ENCODE peak calls at places on chromosome 15, in nine cellular contexts. D, I, S, Z, U, X, M, Q and E are unnamed samples.

GRCh38 chr15:84919268-84919667 is 34.8 kb downstream of the SLC28A1 start:
- DNase-seq in D (no peak), I (no peak), S (no peak), Z (no peak), U (no peak), X (no peak), M (no peak), Q (no peak), E (no peak)

GRCh38 chr15:59251001-59251845 is 44.6 kb downstream of the LDHAL6B start:
- DNase-seq in D (no peak), I (no peak), S (no peak), Z (no peak), U (no peak), X (peak; percentile 52), M (no peak), Q (no peak), E (no peak)

GRCh38 chr15:69478259-69478687 is 25.7 kb downstream of the RPLP1 start:
- DNase-seq in D (peak; percentile 88), I (no peak), S (no peak), Z (peak; percentile 60), U (peak; percentile 67), X (peak; percentile 62), M (peak; percentile 48), Q (peak; percentile 82), E (peak; percentile 83)

GRCh38 chr15:24955549-24955929 is 752 bp downstream of the SNRPN start:
- DNase-seq in D (no peak), I (no peak), S (no peak), Z (peak; percentile 35), U (no peak), X (peak; percentile 18), M (no peak), Q (no peak), E (no peak)

GRCh38 chr15:76973362-76973743 is 21.6 kb upstream of the PSTPIP1 start:
- DNase-seq in D (peak; percentile 51), I (no peak), S (no peak), Z (peak; percentile 70), U (peak; percentile 74), X (peak; percentile 71), M (peak; percentile 56), Q (peak; percentile 87), E (no peak)

GRCh38 chr15:73882761-73883419 is 9.5 kb downstream of the TBC1D21 start:
- DNase-seq in D (no peak), I (no peak), S (no peak), Z (no peak), U (no peak), X (no peak), M (no peak), Q (peak; percentile 27), E (no peak)

GRCh38 chr15:75148293-75148692 is 53.4 kb upstream of the C15orf39 start:
- DNase-seq in D (no peak), I (no peak), S (no peak), Z (no peak), U (no peak), X (no peak), M (no peak), Q (no peak), E (no peak)

GRCh38 chr15:95448531-95449210 is 881.8 kb upstream of the NR2F2 start:
- DNase-seq in D (no peak), I (no peak), S (no peak), Z (no peak), U (no peak), X (no peak), M (peak; percentile 44), Q (no peak), E (no peak)

GRCh38 chr15:83766326-83766725 is 112.4 kb downstream of the ADAMTSL3 start:
- DNase-seq in D (no peak), I (no peak), S (no peak), Z (no peak), U (peak; percentile 89), X (no peak), M (no peak), Q (no peak), E (no peak)

GRCh38 chr15:40990789-40991188 is 37.5 kb downstream of the CHAC1 start:
- DNase-seq in D (no peak), I (no peak), S (no peak), Z (no peak), U (no peak), X (no peak), M (no peak), Q (no peak), E (no peak)

DNA sequence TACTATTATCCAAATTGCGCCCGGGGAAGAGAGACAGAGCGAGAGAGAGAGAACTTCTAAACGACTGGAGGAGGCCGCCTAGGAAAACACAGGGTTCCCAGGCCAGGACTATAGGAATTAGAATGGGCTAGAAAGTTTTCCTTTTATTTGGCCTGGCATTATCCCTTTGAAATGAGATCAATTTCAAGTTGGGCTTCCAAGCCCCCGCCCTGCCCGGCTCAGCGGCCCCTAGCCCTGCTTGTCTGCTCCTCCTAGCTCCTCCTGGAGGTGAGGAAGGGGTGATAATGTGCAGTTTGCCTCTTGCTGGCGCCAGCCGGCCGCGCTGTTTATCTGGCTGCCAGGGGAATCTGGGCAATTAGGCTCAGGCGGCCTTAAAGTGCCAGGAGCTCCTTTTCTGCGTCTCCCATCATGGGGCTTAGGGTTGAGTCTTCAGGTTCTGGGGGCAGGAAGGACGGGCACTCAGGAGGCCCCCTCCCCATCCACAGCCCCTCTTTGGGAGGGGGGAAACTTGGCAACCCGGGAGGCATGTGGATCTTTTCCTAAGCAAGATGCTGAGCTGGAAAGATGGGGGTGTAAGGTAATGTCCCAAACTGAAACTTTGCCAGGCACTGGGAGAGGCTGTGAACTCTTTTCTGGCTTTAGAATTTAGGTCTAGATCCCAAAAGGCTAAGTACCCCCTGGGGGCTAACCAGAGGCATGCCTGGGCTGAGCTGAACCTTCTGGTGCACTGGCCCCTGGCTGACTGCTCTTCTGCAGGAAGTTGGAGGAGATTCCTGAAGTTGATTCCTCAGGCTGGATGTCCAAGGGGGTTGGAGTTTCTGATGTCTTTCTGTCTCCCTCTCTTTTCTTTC is 5.5 kb downstream of the SMAD6 start:
- DNase-seq in D (peak; percentile 90), I (no peak), S (no peak), Z (no peak), U (peak; percentile 79), X (no peak), M (peak; percentile 54), Q (peak; percentile 86), E (peak; percentile 82)
- TF ChIP-seq CTCF in D (peak; percentile 25), I (peak; percentile 19), S (no peak), Z (no peak), U (no peak), X (no peak), M (peak; percentile 40), Q (peak; percentile 59), E (peak; percentile 45)

GRCh38 chr15:68379759-68380290 is 52.1 kb downstream of the ITGA11 start:
- DNase-seq in D (no peak), I (no peak), S (no peak), Z (peak; percentile 6), U (peak; percentile 58), X (no peak), M (peak; percentile 78), Q (peak; percentile 8), E (peak; percentile 25)
- TF ChIP-seq CTCF in D (no peak), I (no peak), S (no peak), Z (no peak), U (no peak), X (no peak), M (no peak), Q (no peak), E (no peak)

GRCh38 chr15:33730815-33731214 is 237.5 kb upstream of the CHRM5 start:
- DNase-seq in D (no peak), I (no peak), S (no peak), Z (no peak), U (no peak), X (no peak), M (no peak), Q (no peak), E (no peak)

GRCh38 chr15:33735143-33735542 is 233.2 kb upstream of the CHRM5 start:
- DNase-seq in D (no peak), I (no peak), S (no peak), Z (no peak), U (no peak), X (no peak), M (no peak), Q (no peak), E (no peak)

GRCh38 chr15:33724321-33725036 is 243.8 kb upstream of the CHRM5 start:
- DNase-seq in D (peak; percentile 17), I (no peak), S (no peak), Z (no peak), U (no peak), X (no peak), M (peak; percentile 82), Q (no peak), E (no peak)

DNA sequence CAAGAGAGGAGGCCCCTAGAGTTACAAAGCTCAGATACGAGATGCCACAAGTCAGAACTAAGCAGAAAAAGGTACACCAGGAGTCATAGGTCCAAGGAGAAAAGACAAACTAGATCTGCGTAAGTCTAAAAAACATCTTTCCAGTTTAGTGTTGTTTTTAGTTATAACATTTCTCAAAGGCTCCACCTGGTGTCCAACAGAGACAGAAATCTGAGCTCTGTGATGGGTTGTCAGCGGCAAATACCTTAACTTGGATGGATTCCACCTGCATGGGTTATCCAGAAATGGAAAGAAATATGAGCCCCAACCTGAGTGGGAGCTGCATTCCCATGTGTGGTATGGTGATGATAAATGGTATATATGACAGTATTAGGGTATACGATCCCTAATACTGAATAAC is 238.6 kb upstream of the CHRM5 start:
- DNase-seq in D (peak; percentile 25), I (no peak), S (no peak), Z (no peak), U (no peak), X (no peak), M (peak; percentile 34), Q (no peak), E (no peak)
- TF ChIP-seq CTCF in D (no peak), I (peak; percentile 6), S (no peak), Z (no peak), U (peak; percentile 31), X (no peak), M (peak; percentile 28), Q (no peak), E (peak; percentile 51)

GRCh38 chr15:57310876-57311275 is 65.4 kb upstream of the CGNL1 start:
- DNase-seq in D (no peak), I (no peak), S (no peak), Z (no peak), U (no peak), X (no peak), M (no peak), Q (no peak), E (no peak)

GRCh38 chr15:57305009-57305408 is 71.3 kb upstream of the CGNL1 start:
- DNase-seq in D (no peak), I (no peak), S (no peak), Z (no peak), U (no peak), X (no peak), M (no peak), Q (peak; percentile 10), E (no peak)

GRCh38 chr15:57306305-57306943 is 69.9 kb upstream of the CGNL1 start:
- DNase-seq in D (peak; percentile 85), I (no peak), S (peak; percentile 96), Z (peak; percentile 87), U (peak; percentile 78), X (peak; percentile 92), M (peak; percentile 53), Q (peak; percentile 93), E (peak; percentile 91)

GRCh38 chr15:57307527-57308193 is 68.6 kb upstream of the CGNL1 start:
- DNase-seq in D (no peak), I (no peak), S (no peak), Z (no peak), U (no peak), X (no peak), M (no peak), Q (peak; percentile 9), E (no peak)

DNA sequence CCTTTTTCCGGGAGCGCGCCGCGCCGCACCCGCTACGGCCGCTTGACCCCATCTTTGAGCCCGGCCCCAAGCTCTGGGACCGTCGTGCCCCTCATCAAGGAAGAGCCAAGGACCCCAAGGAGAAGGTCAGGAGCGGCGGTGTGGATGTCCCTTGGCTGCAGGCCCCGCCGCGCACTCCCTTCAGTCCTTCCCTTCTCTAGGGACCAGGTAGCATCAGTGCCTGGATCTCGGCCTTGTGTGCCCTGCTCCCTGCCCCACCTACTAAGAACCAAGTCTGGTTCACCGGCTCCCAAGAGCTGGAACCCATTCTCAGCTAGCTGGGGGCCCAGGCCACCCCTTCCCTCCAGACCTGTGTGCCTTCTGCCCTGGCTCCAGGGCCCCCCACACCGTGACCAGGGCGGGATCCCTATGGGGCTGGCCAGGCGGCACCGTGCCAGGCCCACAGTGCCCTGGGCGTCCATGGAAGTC is 69.3 kb upstream of the CGNL1 start:
- DNase-seq in D (no peak), I (no peak), S (no peak), Z (no peak), U (no peak), X (no peak), M (peak; percentile 10), Q (peak; percentile 72), E (no peak)
- TF ChIP-seq CTCF in D (no peak), I (no peak), S (no peak), Z (peak; percentile 26), U (no peak), X (no peak), M (no peak), Q (peak; percentile 4), E (peak; percentile 55)